ENCODE peak calls at places on chromosomes 2 and 18, in seven cellular contexts. Z, I, K, U, G, Y and O are unnamed samples.

GRCh38 chr2:151973901-151974199 is 125.0 kb downstream of the CACNB4 start:
- DNase-seq in Z (no peak), I (peak; percentile 17), K (peak; percentile 62), U (no peak), G (peak; percentile 56), Y (peak; percentile 36), O (peak; percentile 27)

GRCh38 chr2:168550670-168551069 is 94.6 kb downstream of the CERS6 start:
- DNase-seq in Z (no peak), I (no peak), K (no peak), U (no peak), G (no peak), Y (no peak), O (no peak)

GRCh38 chr18:59810740-59811520 is 88.9 kb upstream of the PMAIP1 start:
- DNase-seq in Z (no peak), I (no peak), K (no peak), U (no peak), G (no peak), Y (no peak), O (no peak)

GRCh38 chr2:172226244-172227061 is 123.8 kb upstream of the DLX2 start:
- DNase-seq in Z (no peak), I (no peak), K (no peak), U (no peak), G (no peak), Y (no peak), O (no peak)

GRCh38 chr18:49588971-49589370 is 27.1 kb downstream of the LIPG start:
- DNase-seq in Z (no peak), I (no peak), K (no peak), U (no peak), G (peak; percentile 92), Y (no peak), O (no peak)

GRCh38 chr18:48948112-48949050 is 2.4 kb downstream of the SMAD7 start:
- DNase-seq in Z (no peak), I (peak; percentile 58), K (no peak), U (no peak), G (no peak), Y (peak; percentile 62), O (no peak)

GRCh38 chr2:199646439-199646838 is 188.7 kb upstream of the SATB2 start:
- DNase-seq in Z (no peak), I (no peak), K (no peak), U (no peak), G (no peak), Y (no peak), O (no peak)

GRCh38 chr2:150282821-150283309 is 204.6 kb downstream of the RND3 start:
- DNase-seq in Z (no peak), I (no peak), K (no peak), U (no peak), G (no peak), Y (no peak), O (no peak)

GRCh38 chr2:158079672-158080071 is 22.0 kb upstream of the UPP2 start:
- DNase-seq in Z (no peak), I (no peak), K (no peak), U (no peak), G (no peak), Y (no peak), O (no peak)

GRCh38 chr2:189091253-189091652 is 88.3 kb downstream of the COL5A2 start:
- DNase-seq in Z (no peak), I (no peak), K (no peak), U (no peak), G (no peak), Y (no peak), O (no peak)

GRCh38 chr18:28411806-28412205 is 234.9 kb upstream of the CDH2 start:
- DNase-seq in Z (no peak), I (no peak), K (peak; percentile 70), U (no peak), G (peak; percentile 16), Y (no peak), O (no peak)

GRCh38 chr2:234606906-234607305 is 110.0 kb upstream of the ARL4C start:
- DNase-seq in Z (no peak), I (no peak), K (no peak), U (no peak), G (peak; percentile 50), Y (no peak), O (peak; percentile 85)